ENCODE peak calls at places on chromosomes 2 and 18, in five cellular contexts. I is right cardiac atrium; M is activated naive CD4-positive, alpha-beta T cell treated with anti-CD3 and anti-CD28 coated beads, Interleukin-2, amount 10 ng/mL, durations not matched to agents 7 days and 5 days; B is A673; P is activated CD4-positive, alpha-beta T cell treated with anti-CD3 and anti-CD28 coated beads, Interleukin-2, amount 50 U/mL, for 4 hours. D is an unnamed sample.

GRCh38 chr2:196925768-196926561 is 542 bp downstream of the PGAP1 start:
- DNase-seq in I (peak; percentile 70), M (peak; percentile 39), B (peak; percentile 60), P (peak; percentile 22), D (peak; percentile 48)

GRCh38 chr18:41687138-41687537 is 267.9 kb upstream of the PIK3C3 start:
- DNase-seq in I (no peak), M (no peak), B (no peak), P (no peak), D (no peak)

GRCh38 chr2:187511356-187512315 is 42.6 kb downstream of the TFPI start:
- DNase-seq in I (no peak), M (no peak), B (no peak), P (no peak), D (no peak)

GRCh38 chr18:74519320-74520095 is 14.8 kb upstream of the CNDP1 start:
- DNase-seq in I (no peak), M (no peak), B (no peak), P (no peak), D (no peak)

GRCh38 chr2:239315308-239315707 is 85.5 kb downstream of the HDAC4 start:
- DNase-seq in I (no peak), M (peak; percentile 14), B (no peak), P (no peak), D (no peak)

GRCh38 chr2:27954771-27955384 is 64.3 kb downstream of the BABAM2 start:
- DNase-seq in I (peak; percentile 63), M (peak; percentile 47), B (peak; percentile 82), P (peak; percentile 46), D (peak; percentile 38)

GRCh38 chr2:165627463-165627862 is 158.0 kb downstream of the CSRNP3 start:
- DNase-seq in I (no peak), M (no peak), B (peak; percentile 48), P (no peak), D (no peak)

GRCh38 chr2:134253804-134254203 is at the start of gene MGAT5:
- DNase-seq in I (no peak), M (no peak), B (no peak), P (no peak), D (no peak)

GRCh38 chr2:46117379-46117778 is 179.8 kb upstream of the EPAS1 start:
- DNase-seq in I (no peak), M (no peak), B (no peak), P (no peak), D (no peak)

GRCh38 chr18:61643884-61644647 is 248.7 kb downstream of the RNF152 start:
- DNase-seq in I (no peak), M (no peak), B (no peak), P (no peak), D (no peak)

GRCh38 chr2:157792345-157793052 is 83.6 kb downstream of the ACVR1 start:
- DNase-seq in I (no peak), M (no peak), B (no peak), P (no peak), D (no peak)

GRCh38 chr2:151437630-151438029 is 27.9 kb downstream of the RIF1 start:
- DNase-seq in I (no peak), M (no peak), B (peak; percentile 57), P (no peak), D (no peak)

GRCh38 chr18:47795448-47795843 is 135.0 kb downstream of the SMAD2 start:
- DNase-seq in I (no peak), M (no peak), B (no peak), P (no peak), D (no peak)

D was measured in Right ventricle myocardium superior.